ENCODE peak calls at places on chromosomes 12 and 14, in four cellular contexts. One of them, this sample, is unnamed.
A peak's percentile ranks its signal among the peaks of the same experiment; 100 is the strongest.

GRCh38 chr12:89707623-89707991 is 1.0 kb downstream of the ATP2B1 start:
- DNase-seq in esophagus muscularis mucosa: no peak
- DNase-seq in psoas muscle: peak; percentile 21
- DNase-seq in natural killer cell: no peak
- DNase-seq in this sample: peak; percentile 8

GRCh38 chr14:44833376-44833775 is 128.4 kb downstream of the KLHL28 start:
- DNase-seq in esophagus muscularis mucosa: no peak
- DNase-seq in psoas muscle: no peak
- DNase-seq in natural killer cell: no peak
- DNase-seq in this sample: no peak

GRCh38 chr12:53719649-53720048 is 7.6 kb downstream of the CALCOCO1 start:
- DNase-seq in esophagus muscularis mucosa: no peak
- DNase-seq in psoas muscle: no peak
- DNase-seq in natural killer cell: no peak
- DNase-seq in this sample: no peak

GRCh38 chr14:78399316-78399889 is 229.2 kb downstream of the NRXN3 start:
- DNase-seq in esophagus muscularis mucosa: no peak
- DNase-seq in psoas muscle: no peak
- DNase-seq in natural killer cell: no peak
- DNase-seq in this sample: peak; percentile 31

GRCh38 chr12:31019561-31020308 is 53.9 kb upstream of the DDX11 start:
- DNase-seq in esophagus muscularis mucosa: no peak
- DNase-seq in psoas muscle: no peak
- DNase-seq in natural killer cell: no peak
- DNase-seq in this sample: no peak

GRCh38 chr12:124654666-124655316 is 87.4 kb upstream of the NCOR2 start:
- DNase-seq in esophagus muscularis mucosa: no peak
- DNase-seq in psoas muscle: peak; percentile 72
- DNase-seq in natural killer cell: no peak
- DNase-seq in this sample: peak; percentile 73

GRCh38 chr14:101442451-101442850 is 118.8 kb upstream of the DIO3 start:
- DNase-seq in esophagus muscularis mucosa: no peak
- DNase-seq in psoas muscle: no peak
- DNase-seq in natural killer cell: peak; percentile 48
- DNase-seq in this sample: no peak

GRCh38 chr14:93299831-93300230 is 33.0 kb downstream of the BTBD7 start:
- DNase-seq in esophagus muscularis mucosa: no peak
- DNase-seq in psoas muscle: no peak
- DNase-seq in natural killer cell: no peak
- DNase-seq in this sample: no peak

GRCh38 chr12:125852116-125852515 is 786.9 kb downstream of the AACS start:
- DNase-seq in esophagus muscularis mucosa: no peak
- DNase-seq in psoas muscle: no peak
- DNase-seq in natural killer cell: no peak
- DNase-seq in this sample: no peak

GRCh38 chr14:73787760-73788508 is 63.7 kb upstream of the PTGR2 start:
- DNase-seq in esophagus muscularis mucosa: no peak
- DNase-seq in psoas muscle: no peak
- DNase-seq in natural killer cell: no peak
- DNase-seq in this sample: no peak

GRCh38 chr14:34872822-34873590 is 2.2 kb downstream of the BAZ1A start:
- DNase-seq in esophagus muscularis mucosa: no peak
- DNase-seq in psoas muscle: no peak
- DNase-seq in natural killer cell: no peak
- DNase-seq in this sample: no peak

GRCh38 chr12:31482816-31483215 is 108.1 kb downstream of the DENND5B start:
- DNase-seq in esophagus muscularis mucosa: no peak
- DNase-seq in psoas muscle: no peak
- DNase-seq in natural killer cell: no peak
- DNase-seq in this sample: no peak

DNA sequence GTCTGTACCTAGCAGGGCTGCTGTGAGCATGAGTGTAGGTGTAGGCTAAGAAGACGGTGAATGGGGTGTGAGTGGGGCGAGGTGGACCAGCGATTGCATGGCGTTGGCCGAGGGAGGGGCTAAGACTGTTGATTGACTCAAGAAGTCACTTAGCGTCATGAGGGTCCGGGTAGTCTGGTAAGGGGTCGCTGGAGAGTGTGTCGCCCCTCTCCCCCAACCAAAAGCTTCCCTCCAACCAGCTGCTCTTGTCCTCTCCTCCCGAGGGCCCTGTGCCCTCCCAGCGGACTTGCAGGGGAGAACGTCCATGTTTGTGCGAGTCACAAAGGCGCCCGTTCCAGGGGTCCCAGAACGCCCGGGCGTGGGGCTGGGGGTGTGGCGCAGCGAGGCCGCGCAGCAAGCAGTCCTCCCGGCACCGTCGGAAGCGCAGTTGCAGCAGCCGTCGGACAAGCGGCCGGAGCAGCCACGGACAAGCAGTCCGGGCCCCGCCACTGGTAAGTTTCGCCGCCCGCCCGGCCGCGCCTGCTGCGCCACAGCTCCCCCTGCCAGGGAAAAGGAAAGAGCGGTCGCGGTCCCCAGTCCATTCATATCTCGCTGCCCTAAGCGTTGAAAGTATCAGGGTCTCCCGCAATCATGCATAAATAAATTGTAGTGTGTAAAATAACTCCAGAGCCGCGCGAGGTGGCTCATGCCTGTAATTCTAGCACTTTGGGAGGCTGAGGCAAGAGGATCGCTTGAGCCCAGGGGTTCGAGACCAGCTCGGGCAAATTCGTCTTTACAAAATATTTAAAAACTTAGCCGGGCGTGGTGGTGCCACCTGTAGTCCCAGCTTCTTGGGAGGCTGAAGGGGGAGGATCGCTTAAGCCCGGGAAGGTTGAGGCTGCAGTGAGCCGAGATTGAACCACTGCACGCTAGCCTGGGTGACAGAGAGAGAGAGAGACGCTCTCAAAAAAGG is at the start of gene CCDC63:
- DNase-seq in esophagus muscularis mucosa: no peak
- DNase-seq in psoas muscle: peak; percentile 49
- DNase-seq in natural killer cell: peak; percentile 20
- DNase-seq in this sample: peak; percentile 82
- TF ChIP-seq CTCF in esophagus muscularis mucosa: peak; percentile 43
- TF ChIP-seq CTCF in psoas muscle: peak; percentile 38
- TF ChIP-seq CTCF in natural killer cell: no peak
- TF ChIP-seq CTCF in this sample: peak; percentile 62

GRCh38 chr12:5070090-5070489 is 26.4 kb downstream of the KCNA5 start:
- DNase-seq in esophagus muscularis mucosa: no peak
- DNase-seq in psoas muscle: no peak
- DNase-seq in natural killer cell: no peak
- DNase-seq in this sample: no peak

GRCh38 chr12:5072326-5072725 is 28.6 kb downstream of the KCNA5 start:
- DNase-seq in esophagus muscularis mucosa: no peak
- DNase-seq in psoas muscle: no peak
- DNase-seq in natural killer cell: no peak
- DNase-seq in this sample: no peak

GRCh38 chr12:5073838-5074237 is 30.2 kb downstream of the KCNA5 start:
- DNase-seq in esophagus muscularis mucosa: no peak
- DNase-seq in psoas muscle: no peak
- DNase-seq in natural killer cell: no peak
- DNase-seq in this sample: no peak

GRCh38 chr12:5071496-5071895 is 27.8 kb downstream of the KCNA5 start:
- DNase-seq in esophagus muscularis mucosa: no peak
- DNase-seq in psoas muscle: no peak
- DNase-seq in natural killer cell: no peak
- DNase-seq in this sample: no peak

GRCh38 chr12:5073054-5073453 is 29.4 kb downstream of the KCNA5 start:
- DNase-seq in esophagus muscularis mucosa: no peak
- DNase-seq in psoas muscle: no peak
- DNase-seq in natural killer cell: no peak
- DNase-seq in this sample: no peak
- TF ChIP-seq CTCF in esophagus muscularis mucosa: no peak
- TF ChIP-seq CTCF in psoas muscle: no peak
- TF ChIP-seq CTCF in natural killer cell: no peak
- TF ChIP-seq CTCF in this sample: no peak

DNA sequence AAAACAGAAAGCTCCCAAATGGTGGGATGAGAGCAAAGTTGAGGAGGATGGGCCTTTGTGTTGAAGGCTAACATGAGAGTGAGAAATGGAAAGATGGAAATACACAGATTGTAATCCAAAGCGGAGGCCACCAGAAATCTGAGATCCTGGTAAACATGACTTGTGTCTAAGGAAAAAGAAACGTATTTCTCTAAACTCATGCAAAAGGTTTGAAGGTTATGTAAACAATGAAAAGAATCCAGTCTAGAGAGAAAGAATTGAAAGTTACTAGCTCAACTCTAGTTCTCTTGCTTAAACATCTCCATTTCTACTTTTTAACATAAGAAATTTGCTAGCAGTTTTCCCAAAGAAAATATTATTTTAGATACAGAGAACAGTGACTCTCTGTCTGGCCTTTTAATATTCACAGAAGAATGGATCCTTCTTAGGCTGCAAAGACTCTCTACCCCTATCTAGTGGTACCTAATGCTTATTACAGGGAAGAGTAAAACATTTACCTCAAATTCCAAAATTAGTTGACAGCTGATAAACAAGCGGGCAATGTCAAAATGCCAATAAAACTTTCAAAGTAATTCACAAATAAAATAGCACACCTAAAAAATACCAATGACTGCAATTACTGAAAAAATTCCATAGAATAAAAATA is 75.8 kb upstream of the SOX5 start:
- DNase-seq in esophagus muscularis mucosa: no peak
- DNase-seq in psoas muscle: no peak
- DNase-seq in natural killer cell: no peak
- DNase-seq in this sample: no peak
- TF ChIP-seq CTCF in esophagus muscularis mucosa: no peak
- TF ChIP-seq CTCF in psoas muscle: peak; percentile 16
- TF ChIP-seq CTCF in natural killer cell: no peak
- TF ChIP-seq CTCF in this sample: no peak

GRCh38 chr12:116201359-116201758 is 76.1 kb downstream of the MED13L start:
- DNase-seq in esophagus muscularis mucosa: no peak
- DNase-seq in psoas muscle: no peak
- DNase-seq in natural killer cell: no peak
- DNase-seq in this sample: no peak
- TF ChIP-seq CTCF in esophagus muscularis mucosa: no peak
- TF ChIP-seq CTCF in psoas muscle: no peak
- TF ChIP-seq CTCF in natural killer cell: no peak
- TF ChIP-seq CTCF in this sample: no peak

DNA sequence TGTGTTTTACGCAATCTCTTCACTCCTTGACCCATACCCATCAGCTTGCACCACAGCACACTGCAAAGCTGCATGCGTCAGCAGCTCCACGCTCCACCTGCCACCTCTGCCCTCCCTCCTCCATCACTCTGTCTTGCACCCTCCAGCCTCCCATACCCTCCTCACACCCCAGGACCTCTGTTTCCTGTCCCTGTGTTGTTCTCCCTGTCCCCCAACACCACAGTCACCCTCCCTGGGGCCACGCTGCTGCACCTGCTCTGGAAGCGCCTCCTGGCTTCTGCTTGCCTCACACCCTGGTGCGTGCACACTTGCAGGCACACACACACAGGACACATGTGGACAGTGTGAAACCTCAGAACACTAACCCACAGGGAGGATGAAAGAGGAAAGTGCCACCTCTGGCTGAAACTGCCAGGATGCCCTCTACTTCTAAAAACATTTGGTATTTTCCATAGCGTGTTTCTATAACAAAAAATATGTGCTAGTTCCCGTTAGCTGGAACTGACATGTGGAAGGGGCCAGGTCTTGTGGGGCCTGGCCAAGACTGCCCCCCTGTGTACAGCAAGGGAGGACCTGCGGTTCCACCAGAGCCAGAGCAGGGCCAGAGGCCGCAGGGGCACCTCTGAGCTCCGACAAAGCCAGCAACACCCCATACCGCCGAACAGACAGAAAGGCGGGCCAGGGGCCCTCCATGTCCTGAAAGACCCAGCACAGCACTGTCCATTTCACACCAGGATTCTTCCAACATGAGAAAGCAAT is 10.0 kb downstream of the BRF1 start:
- DNase-seq in esophagus muscularis mucosa: no peak
- DNase-seq in psoas muscle: no peak
- DNase-seq in natural killer cell: peak; percentile 67
- DNase-seq in this sample: no peak
- TF ChIP-seq CTCF in esophagus muscularis mucosa: no peak
- TF ChIP-seq CTCF in psoas muscle: no peak
- TF ChIP-seq CTCF in natural killer cell: no peak
- TF ChIP-seq CTCF in this sample: no peak

GRCh38 chr12:1517007-1517406 is 77.4 kb downstream of the FBXL14 start:
- DNase-seq in esophagus muscularis mucosa: no peak
- DNase-seq in psoas muscle: no peak
- DNase-seq in natural killer cell: no peak
- DNase-seq in this sample: no peak
- TF ChIP-seq CTCF in esophagus muscularis mucosa: no peak
- TF ChIP-seq CTCF in psoas muscle: peak; percentile 9
- TF ChIP-seq CTCF in natural killer cell: no peak
- TF ChIP-seq CTCF in this sample: no peak